ENCODE peak calls at places on chromosomes 3 and 15, in seven cellular contexts. One of them, this sample, is unnamed. For H3K4me1, the result is how much of the 10 kb centered on the place peaks cover.

GRCh38 chr3:190192087-190192486 is 71.4 kb upstream of the P3H2 start:
- DNase-seq in stomach: no peak
- DNase-seq in spleen: no peak
- DNase-seq in tibial nerve: no peak
- DNase-seq in IMR-90: no peak
- DNase-seq in body of pancreas: no peak
- DNase-seq in breast epithelium: no peak
- DNase-seq in this sample: no peak

GRCh38 chr15:62391565-62392262 is 226.6 kb upstream of the C2CD4B start:
- DNase-seq in stomach: peak
- DNase-seq in spleen: peak
- DNase-seq in tibial nerve: peak
- DNase-seq in IMR-90: peak
- DNase-seq in body of pancreas: peak
- DNase-seq in breast epithelium: peak
- DNase-seq in this sample: peak

GRCh38 chr3:3074551-3075257 is 35.5 kb downstream of the IL5RA start:
- DNase-seq in stomach: no peak
- DNase-seq in spleen: no peak
- DNase-seq in tibial nerve: no peak
- DNase-seq in IMR-90: no peak
- DNase-seq in body of pancreas: no peak
- DNase-seq in breast epithelium: no peak
- DNase-seq in this sample: no peak

GRCh38 chr15:69703495-69704187 is 251.0 kb downstream of the RPLP1 start:
- DNase-seq in stomach: no peak
- DNase-seq in spleen: no peak
- DNase-seq in tibial nerve: no peak
- DNase-seq in IMR-90: no peak
- DNase-seq in body of pancreas: no peak
- DNase-seq in breast epithelium: no peak
- DNase-seq in this sample: no peak

GRCh38 chr3:10281951-10282350 is 10.8 kb downstream of the GHRL start:
- DNase-seq in stomach: no peak
- DNase-seq in spleen: no peak
- DNase-seq in tibial nerve: no peak
- DNase-seq in IMR-90: peak
- DNase-seq in body of pancreas: no peak
- DNase-seq in breast epithelium: no peak
- DNase-seq in this sample: no peak

GRCh38 chr15:42239528-42240245 is 31.6 kb upstream of the VPS39 start:
- DNase-seq in stomach: no peak
- DNase-seq in spleen: no peak
- DNase-seq in tibial nerve: no peak
- DNase-seq in IMR-90: peak
- DNase-seq in body of pancreas: no peak
- DNase-seq in breast epithelium: no peak
- DNase-seq in this sample: no peak

GRCh38 chr3:16430717-16431630 is 82.5 kb downstream of the RFTN1 start:
- DNase-seq in stomach: no peak
- DNase-seq in spleen: peak
- DNase-seq in tibial nerve: no peak
- DNase-seq in IMR-90: no peak
- DNase-seq in body of pancreas: no peak
- DNase-seq in breast epithelium: no peak
- DNase-seq in this sample: no peak

GRCh38 chr3:14362890-14363289 is 39.5 kb upstream of the SLC6A6 start:
- DNase-seq in stomach: no peak
- DNase-seq in spleen: no peak
- DNase-seq in tibial nerve: no peak
- DNase-seq in IMR-90: no peak
- DNase-seq in body of pancreas: no peak
- DNase-seq in breast epithelium: no peak
- DNase-seq in this sample: no peak

GRCh38 chr3:61956236-61956635 is 394.9 kb downstream of the PTPRG start:
- DNase-seq in stomach: no peak
- DNase-seq in spleen: no peak
- DNase-seq in tibial nerve: no peak
- DNase-seq in IMR-90: peak
- DNase-seq in body of pancreas: no peak
- DNase-seq in breast epithelium: no peak
- DNase-seq in this sample: no peak

GRCh38 chr3:128180913-128181312 is 27.6 kb downstream of the EEFSEC start:
- DNase-seq in stomach: no peak
- DNase-seq in spleen: no peak
- DNase-seq in tibial nerve: no peak
- DNase-seq in IMR-90: no peak
- DNase-seq in body of pancreas: no peak
- DNase-seq in breast epithelium: no peak
- DNase-seq in this sample: peak

GRCh38 chr3:15102833-15103232 is 3.9 kb upstream of the RBSN start:
- DNase-seq in stomach: no peak
- DNase-seq in spleen: no peak
- DNase-seq in tibial nerve: no peak
- DNase-seq in IMR-90: no peak
- DNase-seq in body of pancreas: no peak
- DNase-seq in breast epithelium: no peak
- DNase-seq in this sample: peak

GRCh38 chr3:111547645-111548044 is 5.6 kb downstream of the CD96 start:
- DNase-seq in stomach: no peak
- DNase-seq in spleen: no peak
- DNase-seq in tibial nerve: no peak
- DNase-seq in IMR-90: no peak
- DNase-seq in body of pancreas: no peak
- DNase-seq in breast epithelium: no peak
- DNase-seq in this sample: no peak

GRCh38 chr3:111548756-111549155 is 6.8 kb downstream of the CD96 start:
- DNase-seq in stomach: no peak
- DNase-seq in spleen: no peak
- DNase-seq in tibial nerve: no peak
- DNase-seq in IMR-90: no peak
- DNase-seq in body of pancreas: no peak
- DNase-seq in breast epithelium: no peak
- DNase-seq in this sample: no peak

GRCh38 chr3:111545349-111545748 is 3.4 kb downstream of the CD96 start:
- DNase-seq in stomach: no peak
- DNase-seq in spleen: no peak
- DNase-seq in tibial nerve: no peak
- DNase-seq in IMR-90: no peak
- DNase-seq in body of pancreas: no peak
- DNase-seq in breast epithelium: no peak
- DNase-seq in this sample: no peak

DNA sequence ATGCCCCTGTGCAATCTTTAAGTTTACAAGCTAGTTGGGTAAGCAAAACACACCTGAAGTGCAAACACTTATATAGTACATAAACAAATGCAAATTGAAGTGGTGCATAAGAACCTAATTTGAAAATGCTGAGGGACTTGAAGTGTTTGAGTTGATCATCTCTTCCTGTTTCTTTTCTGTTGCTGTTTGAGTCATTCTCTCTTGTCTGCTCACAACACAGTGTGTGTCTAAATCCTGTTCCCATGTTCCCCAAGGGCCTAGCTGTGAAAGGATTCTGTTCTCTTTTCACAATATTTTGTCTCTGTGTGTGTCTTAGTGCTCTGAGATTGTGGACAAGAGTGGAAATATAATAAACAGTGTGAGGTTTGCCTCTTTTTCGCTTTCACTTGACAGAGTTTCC is 6.1 kb downstream of the CD96 start:
- DNase-seq in stomach: no peak
- DNase-seq in spleen: no peak
- DNase-seq in tibial nerve: no peak
- DNase-seq in IMR-90: peak
- DNase-seq in body of pancreas: no peak
- DNase-seq in breast epithelium: no peak
- DNase-seq in this sample: no peak
- H3K4me1 ChIP-seq in stomach: under half
- H3K4me1 ChIP-seq in spleen: under half
- H3K4me1 ChIP-seq in tibial nerve: under half
- H3K4me1 ChIP-seq in IMR-90: under half
- H3K4me1 ChIP-seq in body of pancreas: under half
- H3K4me1 ChIP-seq in breast epithelium: under half
- H3K4me1 ChIP-seq in this sample: under half

GRCh38 chr3:46071222-46071621 is 43.9 kb upstream of the XCR1 start:
- DNase-seq in stomach: no peak
- DNase-seq in spleen: no peak
- DNase-seq in tibial nerve: no peak
- DNase-seq in IMR-90: no peak
- DNase-seq in body of pancreas: no peak
- DNase-seq in breast epithelium: no peak
- DNase-seq in this sample: no peak

GRCh38 chr3:46080124-46080991 is 53.1 kb upstream of the XCR1 start:
- DNase-seq in stomach: no peak
- DNase-seq in spleen: no peak
- DNase-seq in tibial nerve: no peak
- DNase-seq in IMR-90: no peak
- DNase-seq in body of pancreas: no peak
- DNase-seq in breast epithelium: no peak
- DNase-seq in this sample: no peak

GRCh38 chr3:46078712-46079400 is 51.6 kb upstream of the XCR1 start:
- DNase-seq in stomach: peak
- DNase-seq in spleen: peak
- DNase-seq in tibial nerve: peak
- DNase-seq in IMR-90: peak
- DNase-seq in body of pancreas: peak
- DNase-seq in breast epithelium: peak
- DNase-seq in this sample: peak

GRCh38 chr3:46076606-46077005 is 49.3 kb upstream of the XCR1 start:
- DNase-seq in stomach: no peak
- DNase-seq in spleen: no peak
- DNase-seq in tibial nerve: no peak
- DNase-seq in IMR-90: peak
- DNase-seq in body of pancreas: no peak
- DNase-seq in breast epithelium: no peak
- DNase-seq in this sample: no peak

DNA sequence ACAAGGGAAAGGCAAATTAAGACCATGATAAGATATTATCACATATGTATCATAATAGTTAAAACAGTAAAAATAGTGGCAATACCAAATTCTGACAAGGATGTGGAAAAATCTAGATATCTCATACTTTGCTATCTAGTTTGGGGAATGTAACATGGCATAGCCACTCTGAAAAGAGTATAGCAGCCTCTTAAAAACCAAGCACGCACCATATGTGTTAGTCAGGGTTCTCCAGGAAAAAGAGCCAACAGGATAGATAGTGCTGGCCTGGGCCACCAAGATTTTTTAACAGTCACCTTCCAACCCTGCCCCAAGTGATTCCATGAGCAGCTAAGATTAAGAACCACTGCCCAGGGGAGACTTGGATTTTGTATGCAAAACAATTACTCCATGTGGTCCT is 48.5 kb upstream of the XCR1 start:
- DNase-seq in stomach: no peak
- DNase-seq in spleen: no peak
- DNase-seq in tibial nerve: no peak
- DNase-seq in IMR-90: no peak
- DNase-seq in body of pancreas: no peak
- DNase-seq in breast epithelium: no peak
- DNase-seq in this sample: no peak
- TF ChIP-seq POLR2A in stomach: no peak
- TF ChIP-seq POLR2A in spleen: no peak
- TF ChIP-seq POLR2A in tibial nerve: no peak
- TF ChIP-seq POLR2A in IMR-90: no peak
- TF ChIP-seq POLR2A in body of pancreas: no peak
- TF ChIP-seq POLR2A in breast epithelium: no peak
- TF ChIP-seq POLR2A in this sample: no peak

GRCh38 chr15:40747685-40748631 is 7.1 kb downstream of the RMDN3 start:
- DNase-seq in stomach: no peak
- DNase-seq in spleen: no peak
- DNase-seq in tibial nerve: no peak
- DNase-seq in IMR-90: no peak
- DNase-seq in body of pancreas: no peak
- DNase-seq in breast epithelium: no peak
- DNase-seq in this sample: no peak

GRCh38 chr15:40744810-40745152 is 10.3 kb downstream of the RMDN3 start:
- DNase-seq in stomach: no peak
- DNase-seq in spleen: no peak
- DNase-seq in tibial nerve: no peak
- DNase-seq in IMR-90: no peak
- DNase-seq in body of pancreas: no peak
- DNase-seq in breast epithelium: no peak
- DNase-seq in this sample: no peak

GRCh38 chr15:40743921-40744809 is 10.9 kb downstream of the RMDN3 start:
- DNase-seq in stomach: no peak
- DNase-seq in spleen: peak
- DNase-seq in tibial nerve: no peak
- DNase-seq in IMR-90: peak
- DNase-seq in body of pancreas: no peak
- DNase-seq in breast epithelium: no peak
- DNase-seq in this sample: no peak

GRCh38 chr15:40749151-40749630 is 5.9 kb downstream of the RMDN3 start:
- DNase-seq in stomach: no peak
- DNase-seq in spleen: no peak
- DNase-seq in tibial nerve: no peak
- DNase-seq in IMR-90: no peak
- DNase-seq in body of pancreas: no peak
- DNase-seq in breast epithelium: no peak
- DNase-seq in this sample: no peak

DNA sequence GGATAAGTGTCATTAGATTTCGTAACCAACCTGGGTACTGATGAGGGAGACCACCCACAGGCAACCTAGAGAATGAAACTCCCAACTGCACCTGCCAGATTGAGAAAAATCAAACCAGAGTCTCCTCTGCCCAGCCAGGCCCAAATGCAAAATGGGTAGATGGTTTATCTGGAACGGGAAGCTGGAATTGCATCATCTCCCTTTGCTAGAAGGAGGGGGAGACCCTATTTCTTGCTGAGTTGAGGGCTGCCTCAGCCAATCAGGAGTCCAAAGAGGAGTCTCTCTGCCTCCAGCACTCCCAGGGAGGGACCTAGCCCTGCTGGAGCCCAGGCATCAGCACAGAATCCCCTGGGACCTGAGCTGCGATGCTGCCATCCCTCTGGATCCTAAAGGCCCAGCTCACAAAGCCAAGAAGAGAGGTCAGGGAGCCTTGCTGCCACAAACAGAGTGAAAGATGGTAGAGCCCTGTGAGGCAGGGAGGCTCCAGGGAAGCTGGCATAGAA is 8.1 kb downstream of the RMDN3 start:
- DNase-seq in stomach: no peak
- DNase-seq in spleen: no peak
- DNase-seq in tibial nerve: no peak
- DNase-seq in IMR-90: peak
- DNase-seq in body of pancreas: no peak
- DNase-seq in breast epithelium: no peak
- DNase-seq in this sample: no peak
- H3K4me1 ChIP-seq in stomach: under half
- H3K4me1 ChIP-seq in spleen: under half
- H3K4me1 ChIP-seq in tibial nerve: under half
- H3K4me1 ChIP-seq in IMR-90: under half
- H3K4me1 ChIP-seq in body of pancreas: under half
- H3K4me1 ChIP-seq in breast epithelium: under half
- H3K4me1 ChIP-seq in this sample: under half

DNA sequence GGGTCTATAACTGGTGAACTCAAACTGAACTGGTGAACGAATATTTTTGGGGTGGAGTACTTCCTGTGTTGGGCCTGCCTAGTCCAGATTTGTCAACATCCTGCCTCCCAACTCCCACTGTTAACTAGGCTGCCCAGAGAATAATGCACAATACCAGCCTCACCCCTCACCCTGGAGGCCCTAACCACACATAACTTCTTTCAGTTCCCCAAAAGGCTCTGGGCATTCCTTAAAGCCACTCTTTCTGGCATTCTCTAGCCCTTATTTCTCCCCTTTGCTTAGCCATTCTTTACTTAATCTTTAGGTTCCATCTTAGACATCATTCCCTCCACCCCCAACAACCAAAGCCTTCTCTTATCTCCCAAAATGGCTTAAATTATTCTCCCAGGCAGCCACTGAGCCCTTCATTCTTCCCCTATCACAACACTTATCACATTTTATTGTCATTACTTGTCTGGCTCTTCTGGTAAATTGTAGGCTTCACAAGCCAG is 9.1 kb upstream of the SEC11A start:
- DNase-seq in stomach: no peak
- DNase-seq in spleen: no peak
- DNase-seq in tibial nerve: no peak
- DNase-seq in IMR-90: peak
- DNase-seq in body of pancreas: no peak
- DNase-seq in breast epithelium: no peak
- DNase-seq in this sample: no peak
- TF ChIP-seq POLR2A in stomach: no peak
- TF ChIP-seq POLR2A in spleen: no peak
- TF ChIP-seq POLR2A in tibial nerve: no peak
- TF ChIP-seq POLR2A in IMR-90: no peak
- TF ChIP-seq POLR2A in body of pancreas: no peak
- TF ChIP-seq POLR2A in breast epithelium: no peak
- TF ChIP-seq POLR2A in this sample: no peak

This sample was measured in heart left ventricle.